ENCODE peak calls at places on chromosomes 11 and 22, in eight cellular contexts. K is glomerular endothelial cell; P is T-cell; W is activated CD4-positive, alpha-beta T cell treated with anti-CD3 and anti-CD28 coated beads for 48 hours; G is anterior cingulate cortex; Z is left colon; R is H9; C is NCI-H2029. A is an unnamed sample.

GRCh38 chr22:48691431-48691851 is 1136.2 kb downstream of the BRD1 start:
- DNase-seq in K (no peak), R (no peak), Z (no peak), C (no peak), P (no peak), W (no peak), G (no peak), A (peak)

GRCh38 chr22:44736581-44737413 is 15.6 kb upstream of the ARHGAP8 start:
- DNase-seq in R (no peak), K (no peak), Z (no peak), C (no peak), P (no peak), G (no peak), W (no peak), A (no peak)

GRCh38 chr11:86608251-86608799 is 64.1 kb downstream of the ME3 start:
- DNase-seq in R (peak), P (peak), K (peak), Z (no peak), W (peak), G (no peak), C (peak), A (peak)

GRCh38 chr11:66048525-66049313 is at the start of gene GAL3ST3:
- DNase-seq in K (no peak), G (no peak), R (peak), C (no peak), P (no peak), W (no peak), Z (no peak), A (peak)

GRCh38 chr11:72441647-72442267 is 7.4 kb upstream of the CLPB start:
- DNase-seq in C (no peak), R (no peak), Z (no peak), K (no peak), P (no peak), G (no peak), W (no peak), A (no peak)

GRCh38 chr22:49779226-49779625 is 48.4 kb downstream of the BRD1 start:
- DNase-seq in W (no peak), C (no peak), Z (no peak), R (no peak), P (no peak), G (no peak), K (no peak), A (no peak)

GRCh38 chr22:27372969-27373670 is 428.4 kb downstream of the MN1 start:
- DNase-seq in R (peak), Z (peak), K (no peak), G (no peak), P (no peak), C (peak), W (no peak), A (peak)

GRCh38 chr11:118870396-118871343 is 13.0 kb upstream of the CXCR5 start:
- DNase-seq in C (no peak), R (no peak), W (peak), P (peak), Z (no peak), G (peak), K (no peak), A (no peak)

GRCh38 chr11:48082771-48083170 is 102.4 kb downstream of the PTPRJ start:
- DNase-seq in G (no peak), C (no peak), P (no peak), Z (no peak), K (no peak), R (no peak), W (no peak), A (no peak)

GRCh38 chr22:49310354-49310753 is 517.3 kb downstream of the BRD1 start:
- DNase-seq in K (no peak), P (no peak), G (no peak), R (peak), C (no peak), Z (no peak), W (no peak), A (no peak)

GRCh38 chr11:45007011-45007410 is 56.3 kb upstream of the TP53I11 start:
- DNase-seq in R (no peak), P (no peak), K (no peak), W (no peak), Z (no peak), G (no peak), C (no peak), A (no peak)

GRCh38 chr22:44260216-44261035 is 52.3 kb downstream of the SHISAL1 start:
- DNase-seq in P (no peak), C (no peak), R (peak), Z (no peak), G (no peak), W (no peak), K (no peak), A (no peak)

GRCh38 chr11:31974737-31975136 is 116.1 kb upstream of the RCN1 start:
- DNase-seq in G (no peak), K (no peak), R (no peak), W (no peak), P (no peak), Z (no peak), C (no peak), A (no peak)

GRCh38 chr11:12123177-12123576 is 12.8 kb downstream of the MICAL2 start:
- DNase-seq in C (no peak), R (no peak), G (no peak), K (no peak), P (no peak), Z (no peak), W (no peak), A (no peak)

GRCh38 chr11:74966651-74967050 is 17.6 kb downstream of the SPCS2 start:
- DNase-seq in Z (no peak), K (no peak), G (no peak), W (no peak), P (no peak), R (no peak), C (no peak), A (no peak)

GRCh38 chr11:106668147-106668546 is 350.1 kb downstream of the GUCY1A2 start:
- DNase-seq in R (no peak), W (no peak), C (no peak), Z (no peak), P (no peak), G (no peak), K (no peak), A (no peak)

GRCh38 chr11:119481667-119482400 is 58.9 kb upstream of the THY1 start:
- DNase-seq in K (no peak), R (no peak), P (no peak), Z (no peak), C (no peak), W (no peak), G (no peak), A (peak)

GRCh38 chr11:28132541-28132940 is 24.4 kb downstream of the METTL15 start:
- DNase-seq in G (no peak), R (no peak), K (no peak), Z (no peak), C (no peak), W (no peak), P (no peak), A (no peak)

GRCh38 chr22:46843691-46844297 is 81.3 kb downstream of the TBC1D22A start:
- DNase-seq in W (no peak), K (no peak), C (no peak), R (no peak), Z (no peak), G (no peak), P (no peak), A (no peak)

GRCh38 chr22:50251472-50252054 is 498 bp upstream of the HDAC10 start:
- DNase-seq in W (no peak), Z (no peak), R (no peak), K (no peak), P (no peak), G (no peak), C (no peak), A (no peak)

GRCh38 chr22:24592144-24592845 is 578 bp downstream of the LRRC75B start:
- DNase-seq in P (no peak), G (no peak), R (peak), K (no peak), C (no peak), W (peak), Z (no peak), A (peak)

GRCh38 chr11:587546-587945 is 11.3 kb downstream of the PHRF1 start:
- DNase-seq in G (no peak), P (no peak), R (no peak), C (no peak), K (no peak), W (no peak), Z (no peak), A (no peak)

GRCh38 chr11:100687032-100687629 is at the start of gene ARHGAP42:
- DNase-seq in G (peak), R (peak), W (peak), P (no peak), C (no peak), Z (peak), K (no peak), A (peak)

GRCh38 chr22:32717337-32718240 is 83.9 kb upstream of the TIMP3 start:
- DNase-seq in W (no peak), R (no peak), C (no peak), Z (no peak), K (no peak), P (no peak), G (no peak), A (no peak)

GRCh38 chr11:15654397-15654915 is 539.7 kb downstream of the INSC start:
- DNase-seq in R (no peak), G (no peak), C (no peak), W (no peak), K (no peak), P (no peak), Z (no peak), A (no peak)

GRCh38 chr11:119056397-119056999 is 507 bp downstream of the HYOU1 start:
- DNase-seq in W (peak), P (peak), G (no peak), R (peak), Z (peak), C (no peak), K (no peak), A (peak)

GRCh38 chr11:76661306-76661751 is 9.2 kb downstream of the LRRC32 start:
- DNase-seq in R (no peak), G (no peak), C (no peak), Z (no peak), P (no peak), K (no peak), W (no peak), A (no peak)

GRCh38 chr11:125564357-125564756 is 4.9 kb upstream of the EI24 start:
- DNase-seq in P (no peak), R (no peak), K (no peak), G (no peak), Z (no peak), W (no peak), C (peak), A (no peak)

GRCh38 chr11:100677796-100678195 is 9.3 kb upstream of the ARHGAP42 start:
- DNase-seq in Z (no peak), W (no peak), P (no peak), C (no peak), K (no peak), G (no peak), R (no peak), A (no peak)